ENCODE peak calls at places on chromosomes 6 and 20, in five cellular contexts. S is H9, P is mesenchymal stem cell, H is H1, I is trophoblast cell. G is an unnamed sample. For H3K9me3, the result is how much of the 10 kb centered on the place peaks cover.

GRCh38 chr6:99282479-99283062 is 66.9 kb downstream of the FAXC start:
- DNase-seq in H (no peak), S (no peak), I (no peak), P (peak), G (no peak)

GRCh38 chr20:3710703-3711417 is 1.5 kb downstream of the SIGLEC1 start:
- DNase-seq in P (peak), S (peak), I (no peak), H (peak), G (peak)

GRCh38 chr6:97009781-97010492 is 85.4 kb downstream of the KLHL32 start:
- DNase-seq in S (no peak), H (no peak), P (no peak), I (no peak), G (no peak)

GRCh38 chr20:25145131-25145530 is 50.4 kb upstream of the ENTPD6 start:
- DNase-seq in S (no peak), H (no peak), I (no peak), P (no peak), G (no peak)

GRCh38 chr6:25452027-25452426 is 172.9 kb downstream of the CARMIL1 start:
- DNase-seq in P (no peak), I (no peak), H (no peak), S (no peak), G (no peak)

GRCh38 chr6:157268835-157269234 is 54.5 kb downstream of the TMEM242 start:
- DNase-seq in I (no peak), P (no peak), S (peak), H (no peak), G (no peak)

GRCh38 chr6:119333707-119334295 is 15.8 kb downstream of the MAN1A1 start:
- DNase-seq in S (no peak), H (no peak), I (no peak), P (no peak), G (no peak)

GRCh38 chr6:52362443-52363221 is 681 bp downstream of the PAQR8 start:
- DNase-seq in H (peak), S (peak), P (peak), I (no peak), G (peak)

GRCh38 chr6:168060521-168060931 is 18.5 kb downstream of the FRMD1 start:
- DNase-seq in I (peak), S (peak), H (no peak), P (peak), G (peak)

GRCh38 chr6:102389994-102390393 is 996.5 kb downstream of the GRIK2 start:
- DNase-seq in I (no peak), H (no peak), S (no peak), P (no peak), G (no peak)

GRCh38 chr6:167141667-167142432 is 15.9 kb downstream of the GPR31 start:
- DNase-seq in H (peak), I (peak), P (peak), S (peak), G (peak)

GRCh38 chr6:43669922-43670622 is 17.5 kb downstream of the MRPS18A start:
- DNase-seq in S (peak), I (no peak), P (no peak), H (peak), G (peak)

GRCh38 chr20:19784511-19785172 is 26.6 kb downstream of the RIN2 start:
- DNase-seq in S (peak), H (peak), P (peak), I (peak), G (peak)

GRCh38 chr20:64021124-64021975 is 14.6 kb upstream of the C20orf204 start:
- DNase-seq in P (no peak), H (no peak), S (no peak), I (no peak), G (no peak)

GRCh38 chr20:22578221-22579118 is 5.9 kb downstream of the FOXA2 start:
- DNase-seq in H (peak), P (no peak), I (no peak), S (no peak), G (no peak)

GRCh38 chr6:130420911-130421310 is 55.1 kb downstream of the TMEM200A start:
- DNase-seq in P (no peak), I (peak), H (no peak), S (no peak), G (no peak)

GRCh38 chr20:11553603-11554002 is 364.1 kb upstream of the BTBD3 start:
- DNase-seq in S (no peak), H (no peak), I (no peak), P (peak), G (no peak)

GRCh38 chr20:17570347-17571152 is 675 bp downstream of the DSTN start:
- DNase-seq in I (peak), H (peak), P (peak), S (peak), G (peak)

GRCh38 chr6:54267798-54268197 is 40.4 kb upstream of the TINAG start:
- DNase-seq in P (peak), I (peak), H (no peak), S (no peak), G (no peak)

GRCh38 chr6:143843689-143844405 is 709 bp downstream of the LTV1 start:
- DNase-seq in I (no peak), H (no peak), P (peak), S (no peak), G (no peak)

GRCh38 chr6:111002350-111002749 is 20.5 kb downstream of the RPF2 start:
- DNase-seq in H (no peak), I (no peak), P (no peak), S (no peak), G (no peak)

GRCh38 chr6:78231002-78231401 is 578.2 kb downstream of the MEI4 start:
- DNase-seq in P (no peak), I (no peak), H (no peak), S (no peak), G (no peak)

GRCh38 chr20:19495905-19496703 is 262.0 kb upstream of the RIN2 start:
- DNase-seq in P (no peak), S (no peak), I (no peak), H (no peak), G (no peak)

GRCh38 chr6:110656492-110656891 is 158.8 kb downstream of the CDK19 start:
- DNase-seq in I (no peak), H (no peak), P (no peak), S (no peak), G (no peak)

GRCh38 chr6:56580271-56580670 is 62.4 kb downstream of the DST start:
- DNase-seq in S (no peak), P (no peak), H (no peak), I (no peak), G (no peak)

GRCh38 chr6:13523826-13524622 is 36.6 kb upstream of the GFOD1 start:
- DNase-seq in P (no peak), H (no peak), S (no peak), I (peak), G (no peak)

GRCh38 chr6:28135393-28135792 is 6.3 kb upstream of the ZKSCAN8 start:
- DNase-seq in H (no peak), S (no peak), P (no peak), I (no peak), G (no peak)

GRCh38 chr6:106125925-106126435 is 39.8 kb downstream of the PRDM1 start:
- DNase-seq in S (no peak), H (no peak), I (no peak), P (no peak), G (no peak)

GRCh38 chr20:41308726-41309413 is 8.7 kb downstream of the ZHX3 start:
- DNase-seq in P (no peak), S (no peak), H (no peak), I (peak), G (no peak)

GRCh38 chr6:16681260-16681873 is 79.9 kb downstream of the ATXN1 start:
- DNase-seq in S (no peak), P (peak), I (peak), H (no peak), G (no peak)

GRCh38 chr6:129785081-129785755 is 75.2 kb upstream of the ARHGAP18 start:
- DNase-seq in P (no peak), H (no peak), I (no peak), S (no peak), G (no peak)

GRCh38 chr6:56840467-56841371 is 114.2 kb upstream of the BEND6 start:
- DNase-seq in I (no peak), S (no peak), P (peak), H (no peak), G (no peak)

GRCh38 chr6:97437087-97437486 is 154.1 kb upstream of the MMS22L start:
- DNase-seq in I (no peak), H (no peak), P (peak), S (no peak), G (no peak)

GRCh38 chr20:45010399-45010828 is 44.1 kb downstream of the STK4 start:
- DNase-seq in S (no peak), I (no peak), P (peak), H (no peak), G (no peak)

GRCh38 chr6:373773-374724 is 17.5 kb upstream of the IRF4 start:
- DNase-seq in S (peak), P (no peak), I (no peak), H (no peak), G (no peak)

GRCh38 chr6:170158296-170159039 is 132.4 kb downstream of the DLL1 start:
- DNase-seq in P (no peak), H (no peak), I (no peak), S (no peak), G (no peak)

GRCh38 chr6:170160031-170160627 is 130.7 kb downstream of the DLL1 start:
- DNase-seq in S (no peak), P (no peak), I (no peak), H (no peak), G (no peak)

GRCh38 chr6:170157567-170158218 is 133.2 kb downstream of the DLL1 start:
- DNase-seq in H (no peak), S (no peak), I (no peak), P (no peak), G (no peak)

GRCh38 chr6:170160628-170161611 is 130.0 kb downstream of the DLL1 start:
- DNase-seq in H (no peak), P (no peak), S (no peak), I (no peak), G (no peak)

GRCh38 chr6:170159040-170159965 is 131.6 kb downstream of the DLL1 start:
- DNase-seq in S (peak), H (no peak), I (no peak), P (no peak), G (no peak)
- H3K9me3 ChIP-seq in S (under half), H (under half), I (under half), P (under half), G (under half)

GRCh38 chr20:51432875-51433274 is 109.6 kb downstream of the NFATC2 start:
- DNase-seq in S (no peak), P (no peak), H (no peak), I (no peak), G (no peak)
- H2BK12ac ChIP-seq in S (no peak), P (no peak), H (no peak), I (peak), G (no peak)

GRCh38 chr6:158586652-158587051 is 26.8 kb downstream of the TMEM181 start:
- DNase-seq in P (no peak), I (no peak), H (no peak), S (no peak), G (no peak)
- H4K8ac ChIP-seq in P (no peak), I (no peak), H (no peak), S (no peak), G (no peak)

DNA sequence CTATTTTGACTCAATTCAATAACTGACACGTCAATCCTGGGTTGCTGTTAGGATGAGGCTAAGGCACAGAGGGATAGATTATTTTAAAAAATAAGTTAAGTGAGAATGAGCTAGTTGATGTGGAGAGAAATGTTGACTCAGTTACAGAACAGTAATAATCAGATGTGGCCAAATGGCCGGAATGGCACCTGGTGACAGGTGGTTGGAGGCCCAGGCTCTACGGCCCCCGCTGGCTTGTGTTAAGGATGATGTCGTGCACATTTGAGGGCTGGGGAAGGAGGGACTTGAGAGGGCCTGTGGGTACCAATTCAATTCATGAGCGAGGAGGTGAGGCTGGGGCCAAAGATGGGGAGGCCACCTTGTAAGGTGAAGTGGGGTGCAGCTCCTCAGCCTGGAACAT is 31.7 kb downstream of the APCDD1L start:
- DNase-seq in S (peak), I (no peak), P (no peak), H (no peak), G (no peak)
- H3K9me3 ChIP-seq in S (under half), I (under half), P (under half), H (under half), G (under half)

GRCh38 chr20:55678126-55678525 is 327.2 kb downstream of the CBLN4 start:
- DNase-seq in S (no peak), H (no peak), I (no peak), P (no peak), G (no peak)
- H2BK12ac ChIP-seq in S (no peak), H (no peak), I (no peak), P (no peak), G (no peak)

GRCh38 chr6:35729349-35729678 is 7.5 kb upstream of the ARMC12 start:
- DNase-seq in H (no peak), P (no peak), S (no peak), I (no peak), G (no peak)

GRCh38 chr6:35727935-35728662 is 8.7 kb upstream of the ARMC12 start:
- DNase-seq in P (peak), I (peak), S (peak), H (peak), G (no peak)

GRCh38 chr6:35725721-35726438 is 11.0 kb upstream of the ARMC12 start:
- DNase-seq in P (peak), S (no peak), H (no peak), I (no peak), G (no peak)

GRCh38 chr6:35728663-35729348 is 8.0 kb upstream of the ARMC12 start:
- DNase-seq in H (no peak), S (no peak), I (no peak), P (no peak), G (no peak)

GRCh38 chr6:35727206-35727934 is 9.5 kb upstream of the ARMC12 start:
- DNase-seq in P (peak), S (peak), I (no peak), H (peak), G (no peak)
- H4K8ac ChIP-seq in P (peak), S (no peak), I (peak), H (peak), G (no peak)

GRCh38 chr6:100462990-100463684 is 1.6 kb downstream of the SIM1 start:
- DNase-seq in I (no peak), P (no peak), S (peak), H (no peak), G (no peak)

GRCh38 chr6:100464910-100465700 is at the start of gene SIM1:
- DNase-seq in S (peak), P (peak), H (peak), I (peak), G (peak)

GRCh38 chr6:100462396-100462795 is 2.3 kb downstream of the SIM1 start:
- DNase-seq in H (no peak), S (no peak), P (no peak), I (no peak), G (no peak)

GRCh38 chr6:100464162-100464851 is 414 bp downstream of the SIM1 start:
- DNase-seq in H (peak), P (no peak), S (peak), I (no peak), G (peak)

GRCh38 chr6:100463685-100464161 is 998 bp downstream of the SIM1 start:
- DNase-seq in I (no peak), P (no peak), S (peak), H (no peak), G (no peak)
- H3K9me3 ChIP-seq in I (under half), P (under half), S (under half), H (under half), G (under half)

GRCh38 chr6:137286926-137287325 is 67.7 kb upstream of the IFNGR1 start:
- DNase-seq in S (no peak), H (no peak), P (no peak), I (no peak), G (no peak)
- H2BK12ac ChIP-seq in S (no peak), H (no peak), P (no peak), I (no peak), G (no peak)

GRCh38 chr6:3706547-3707467 is 44.7 kb downstream of the PXDC1 start:
- DNase-seq in P (peak), S (no peak), H (no peak), I (no peak), G (no peak)
- H4K8ac ChIP-seq in P (no peak), S (no peak), H (no peak), I (no peak), G (no peak)